ENCODE peak calls at places on chromosome 4, in six cellular contexts. One of them, this sample, is unnamed.
A peak's percentile ranks its signal among the peaks of the same experiment; 100 is the strongest.

GRCh38 chr4:166091914-166092510 is 219.0 kb downstream of the TLL1 start:
- DNase-seq in fibroblast of lung: peak; percentile 60
- DNase-seq in transverse colon: no peak
- DNase-seq in uterus: no peak
- DNase-seq in tibial artery: no peak
- DNase-seq in GM23338: peak; percentile 54
- DNase-seq in this sample: no peak

GRCh38 chr4:113316879-113317278 is 267.4 kb downstream of the ANK2 start:
- DNase-seq in fibroblast of lung: no peak
- DNase-seq in transverse colon: no peak
- DNase-seq in uterus: no peak
- DNase-seq in tibial artery: no peak
- DNase-seq in GM23338: peak; percentile 8
- DNase-seq in this sample: no peak

GRCh38 chr4:147981305-147981704 is 249.4 kb downstream of the ARHGAP10 start:
- DNase-seq in fibroblast of lung: peak; percentile 36
- DNase-seq in transverse colon: no peak
- DNase-seq in uterus: no peak
- DNase-seq in tibial artery: no peak
- DNase-seq in GM23338: no peak
- DNase-seq in this sample: no peak

GRCh38 chr4:34009951-34010350 is 2234.4 kb downstream of the ARAP2 start:
- DNase-seq in fibroblast of lung: no peak
- DNase-seq in transverse colon: no peak
- DNase-seq in uterus: no peak
- DNase-seq in tibial artery: no peak
- DNase-seq in GM23338: no peak
- DNase-seq in this sample: no peak

GRCh38 chr4:39259571-39260330 is 77.4 kb downstream of the WDR19 start:
- DNase-seq in fibroblast of lung: peak; percentile 24
- DNase-seq in transverse colon: no peak
- DNase-seq in uterus: no peak
- DNase-seq in tibial artery: no peak
- DNase-seq in GM23338: no peak
- DNase-seq in this sample: no peak

GRCh38 chr4:136928957-136929411 is 603.3 kb downstream of the PCDH18 start:
- DNase-seq in fibroblast of lung: no peak
- DNase-seq in transverse colon: no peak
- DNase-seq in uterus: no peak
- DNase-seq in tibial artery: no peak
- DNase-seq in GM23338: no peak
- DNase-seq in this sample: no peak

GRCh38 chr4:6275898-6276563 is 6.4 kb downstream of the WFS1 start:
- DNase-seq in fibroblast of lung: no peak
- DNase-seq in transverse colon: peak; percentile 16
- DNase-seq in uterus: no peak
- DNase-seq in tibial artery: no peak
- DNase-seq in GM23338: no peak
- DNase-seq in this sample: no peak

GRCh38 chr4:88765729-88766128 is 68.1 kb upstream of the NAP1L5 start:
- DNase-seq in fibroblast of lung: peak; percentile 80
- DNase-seq in transverse colon: no peak
- DNase-seq in uterus: no peak
- DNase-seq in tibial artery: peak; percentile 76
- DNase-seq in GM23338: no peak
- DNase-seq in this sample: peak; percentile 69

GRCh38 chr4:159673221-159673620 is 570.3 kb downstream of the RAPGEF2 start:
- DNase-seq in fibroblast of lung: no peak
- DNase-seq in transverse colon: no peak
- DNase-seq in uterus: no peak
- DNase-seq in tibial artery: no peak
- DNase-seq in GM23338: no peak
- DNase-seq in this sample: no peak

GRCh38 chr4:159674241-159674640 is 571.4 kb downstream of the RAPGEF2 start:
- DNase-seq in fibroblast of lung: no peak
- DNase-seq in transverse colon: no peak
- DNase-seq in uterus: no peak
- DNase-seq in tibial artery: no peak
- DNase-seq in GM23338: no peak
- DNase-seq in this sample: no peak

GRCh38 chr4:159682996-159683395 is 580.1 kb downstream of the RAPGEF2 start:
- DNase-seq in fibroblast of lung: no peak
- DNase-seq in transverse colon: no peak
- DNase-seq in uterus: no peak
- DNase-seq in tibial artery: no peak
- DNase-seq in GM23338: no peak
- DNase-seq in this sample: no peak

GRCh38 chr4:159677521-159677920 is 574.6 kb downstream of the RAPGEF2 start:
- DNase-seq in fibroblast of lung: no peak
- DNase-seq in transverse colon: no peak
- DNase-seq in uterus: no peak
- DNase-seq in tibial artery: no peak
- DNase-seq in GM23338: no peak
- DNase-seq in this sample: no peak
- H3K27ac ChIP-seq in fibroblast of lung: no peak overlapping the region
- H3K27ac ChIP-seq in transverse colon: no peak overlapping the region
- H3K27ac ChIP-seq in uterus: no peak overlapping the region
- H3K27ac ChIP-seq in tibial artery: no peak overlapping the region
- H3K27ac ChIP-seq in GM23338: no peak overlapping the region
- H3K27ac ChIP-seq in this sample: no peak overlapping the region

GRCh38 chr4:127741247-127741646 is 11.0 kb downstream of the SLC25A31 start:
- DNase-seq in fibroblast of lung: no peak
- DNase-seq in transverse colon: no peak
- DNase-seq in uterus: no peak
- DNase-seq in tibial artery: no peak
- DNase-seq in GM23338: no peak
- DNase-seq in this sample: no peak
- H3K27me3 ChIP-seq in fibroblast of lung: no peaks in the 10 kb centered on the region
- H3K27me3 ChIP-seq in transverse colon: no peaks in the 10 kb centered on the region
- H3K27me3 ChIP-seq in uterus: no peaks in the 10 kb centered on the region
- H3K27me3 ChIP-seq in tibial artery: no peaks in the 10 kb centered on the region
- H3K27me3 ChIP-seq in GM23338: no peaks in the 10 kb centered on the region
- H3K27me3 ChIP-seq in this sample: no peaks in the 10 kb centered on the region

GRCh38 chr4:63556332-63556731 is 852.9 kb downstream of the TECRL start:
- DNase-seq in fibroblast of lung: no peak
- DNase-seq in transverse colon: no peak
- DNase-seq in uterus: no peak
- DNase-seq in tibial artery: no peak
- DNase-seq in GM23338: peak; percentile 52
- DNase-seq in this sample: no peak
- TF ChIP-seq CTCF in fibroblast of lung: no peak
- TF ChIP-seq CTCF in transverse colon: no peak
- TF ChIP-seq CTCF in uterus: no peak
- TF ChIP-seq CTCF in tibial artery: no peak
- TF ChIP-seq CTCF in GM23338: peak; percentile 70
- TF ChIP-seq CTCF in this sample: no peak

DNA sequence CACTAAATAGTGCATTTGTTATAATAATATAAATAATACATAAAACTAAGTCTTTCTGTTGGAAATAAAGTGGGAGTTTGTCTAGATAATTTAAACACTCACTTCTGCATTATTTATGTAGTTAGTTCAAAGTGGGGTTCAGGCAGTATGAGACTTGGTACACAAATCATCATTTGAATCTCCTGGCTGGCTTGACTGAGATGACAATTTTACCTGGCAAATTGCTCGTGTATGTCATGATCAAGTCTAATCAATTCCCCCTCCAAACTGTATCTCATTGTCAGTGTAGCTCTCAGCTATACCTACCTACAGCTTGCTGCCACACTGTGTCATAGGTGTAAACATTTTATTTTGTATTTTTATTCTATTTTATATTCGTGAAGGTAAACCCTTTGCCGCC is 563.4 kb upstream of the TENM3 start:
- DNase-seq in fibroblast of lung: no peak
- DNase-seq in transverse colon: no peak
- DNase-seq in uterus: no peak
- DNase-seq in tibial artery: no peak
- DNase-seq in GM23338: no peak
- DNase-seq in this sample: no peak
- H3K27ac ChIP-seq in fibroblast of lung: no peak overlapping the region
- H3K27ac ChIP-seq in transverse colon: no peak overlapping the region
- H3K27ac ChIP-seq in uterus: no peak overlapping the region
- H3K27ac ChIP-seq in tibial artery: no peak overlapping the region
- H3K27ac ChIP-seq in GM23338: no peak overlapping the region
- H3K27ac ChIP-seq in this sample: no peak overlapping the region

DNA sequence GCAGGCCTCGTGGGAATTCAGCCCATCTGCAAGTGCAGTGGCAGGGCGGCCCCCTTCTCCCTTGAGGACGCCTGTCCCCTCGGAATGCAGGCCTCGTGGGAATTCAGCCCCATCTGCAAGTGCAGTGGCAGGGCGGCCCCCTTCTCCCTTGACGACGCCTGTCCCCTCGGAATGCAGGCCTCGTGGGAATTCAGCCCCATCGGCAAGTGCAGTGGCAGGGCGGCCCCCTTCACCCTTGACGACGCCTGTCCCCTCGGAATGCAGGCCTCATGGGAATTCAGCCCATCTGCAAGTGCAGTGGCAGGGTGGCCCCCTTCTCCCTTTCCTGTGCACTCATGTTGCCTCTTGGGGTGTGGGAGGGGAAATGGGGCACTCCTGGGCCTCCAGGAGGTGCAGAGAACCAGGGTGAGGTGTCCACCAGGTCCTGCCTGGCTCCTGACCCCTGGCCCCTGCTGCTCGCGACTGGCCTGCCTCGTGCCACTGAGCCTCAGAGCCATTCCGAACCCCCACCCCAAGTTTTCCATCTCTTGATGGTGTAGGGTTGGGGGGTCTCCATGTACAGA is 6.7 kb upstream of the SLC26A1 start:
- DNase-seq in fibroblast of lung: no peak
- DNase-seq in transverse colon: no peak
- DNase-seq in uterus: no peak
- DNase-seq in tibial artery: no peak
- DNase-seq in GM23338: no peak
- DNase-seq in this sample: no peak
- H3K27me3 ChIP-seq in fibroblast of lung: peaks cover 48% of the 10 kb centered on the region
- H3K27me3 ChIP-seq in transverse colon: peaks cover 85% of the 10 kb centered on the region
- H3K27me3 ChIP-seq in uterus: peaks cover 32% of the 10 kb centered on the region
- H3K27me3 ChIP-seq in tibial artery: peaks cover 7% of the 10 kb centered on the region
- H3K27me3 ChIP-seq in GM23338: peaks cover 91% of the 10 kb centered on the region
- H3K27me3 ChIP-seq in this sample: peaks cover 37% of the 10 kb centered on the region

GRCh38 chr4:69833251-69833650 is 26.7 kb downstream of the SULT1E1 start:
- DNase-seq in fibroblast of lung: no peak
- DNase-seq in transverse colon: no peak
- DNase-seq in uterus: no peak
- DNase-seq in tibial artery: no peak
- DNase-seq in GM23338: no peak
- DNase-seq in this sample: no peak
- TF ChIP-seq CTCF in fibroblast of lung: no peak
- TF ChIP-seq CTCF in transverse colon: no peak
- TF ChIP-seq CTCF in uterus: no peak
- TF ChIP-seq CTCF in tibial artery: no peak
- TF ChIP-seq CTCF in GM23338: no peak
- TF ChIP-seq CTCF in this sample: no peak

This sample was measured in right atrium auricular region.